ENCODE peak calls at places on chromosome 21, in seven cellular contexts. E, L, Y, B, K, N and R are unnamed samples.

GRCh38 chr21:35512321-35512720 is 463.2 kb upstream of the RUNX1 start:
- DNase-seq in E (no peak), L (peak), Y (no peak), B (no peak), K (no peak), N (peak), R (no peak)

GRCh38 chr21:36282568-36283230 is 37.3 kb upstream of the MORC3 start:
- DNase-seq in E (no peak), L (peak), Y (no peak), B (no peak), K (no peak), N (no peak), R (no peak)

GRCh38 chr21:46136739-46137349 is 18.5 kb downstream of the FTCD start:
- DNase-seq in E (no peak), L (no peak), Y (no peak), B (no peak), K (no peak), N (no peak), R (no peak)

GRCh38 chr21:21547368-21547953 is 549.3 kb downstream of the NCAM2 start:
- DNase-seq in E (no peak), L (peak), Y (no peak), B (no peak), K (no peak), N (no peak), R (no peak)

GRCh38 chr21:25457411-25457810 is 149.9 kb downstream of the MRPL39 start:
- DNase-seq in E (peak), L (peak), Y (peak), B (no peak), K (no peak), N (peak), R (no peak)

GRCh38 chr21:29078884-29079765 is 5.7 kb upstream of the CCT8 start:
- DNase-seq in E (no peak), L (no peak), Y (no peak), B (peak), K (no peak), N (no peak), R (no peak)

GRCh38 chr21:46183910-46184624 is at the start of gene SPATC1L:
- DNase-seq in E (peak), L (peak), Y (no peak), B (peak), K (no peak), N (no peak), R (peak)

GRCh38 chr21:22758478-22758877 is 1760.3 kb downstream of the NCAM2 start:
- DNase-seq in E (no peak), L (peak), Y (no peak), B (no peak), K (no peak), N (no peak), R (no peak)

GRCh38 chr21:42556960-42557359 is 43.3 kb downstream of the SLC37A1 start:
- DNase-seq in E (no peak), L (no peak), Y (no peak), B (no peak), K (no peak), N (no peak), R (no peak)

GRCh38 chr21:37561941-37562919 is 195.7 kb downstream of the DYRK1A start:
- DNase-seq in E (no peak), L (no peak), Y (no peak), B (no peak), K (no peak), N (no peak), R (no peak)

GRCh38 chr21:36149788-36150187 is 6.8 kb upstream of the DOP1B start:
- DNase-seq in E (no peak), L (no peak), Y (no peak), B (no peak), K (no peak), N (no peak), R (no peak)

GRCh38 chr21:43355925-43356289 is 71.0 kb downstream of the SIK1 start:
- DNase-seq in E (peak), L (no peak), Y (no peak), B (no peak), K (no peak), N (no peak), R (no peak)

GRCh38 chr21:18274370-18274769 is 29.7 kb downstream of the CHODL start:
- DNase-seq in E (no peak), L (no peak), Y (no peak), B (no peak), K (no peak), N (no peak), R (no peak)

GRCh38 chr21:28538987-28539622 is 453.6 kb downstream of the LTN1 start:
- DNase-seq in E (no peak), L (peak), Y (no peak), B (no peak), K (no peak), N (peak), R (no peak)

GRCh38 chr21:8992731-8993174 is 1528.6 kb upstream of the TPTE start:
- DNase-seq in E (no peak), L (no peak), Y (no peak), B (no peak), K (no peak), N (no peak), R (no peak)

GRCh38 chr21:34129039-34129891 is 55.9 kb downstream of the MRPS6 start:
- DNase-seq in E (no peak), L (peak), Y (peak), B (peak), K (no peak), N (peak), R (no peak)

GRCh38 chr21:41766883-41767605 is at the start of gene RIPK4:
- DNase-seq in E (peak), L (no peak), Y (no peak), B (no peak), K (no peak), N (no peak), R (no peak)

GRCh38 chr21:15134711-15135110 is 69.9 kb upstream of the NRIP1 start:
- DNase-seq in E (no peak), L (no peak), Y (no peak), B (no peak), K (no peak), N (no peak), R (no peak)

GRCh38 chr21:38913120-38913975 is 107.6 kb downstream of the ETS2 start:
- DNase-seq in E (no peak), L (peak), Y (no peak), B (no peak), K (no peak), N (no peak), R (no peak)

GRCh38 chr21:42524341-42525227 is 10.9 kb downstream of the SLC37A1 start:
- DNase-seq in E (peak), L (peak), Y (peak), B (peak), K (no peak), N (peak), R (peak)

GRCh38 chr21:36211660-36212512 is 55.3 kb downstream of the DOP1B start:
- DNase-seq in E (no peak), L (peak), Y (peak), B (no peak), K (no peak), N (peak), R (no peak)

GRCh38 chr21:43712268-43712942 is 6.5 kb upstream of the PDXK start:
- DNase-seq in E (no peak), L (no peak), Y (no peak), B (no peak), K (no peak), N (peak), R (no peak)

GRCh38 chr21:42258885-42259407 is 40.0 kb downstream of the ABCG1 start:
- DNase-seq in E (no peak), L (no peak), Y (no peak), B (no peak), K (no peak), N (no peak), R (no peak)

GRCh38 chr21:32771134-32771523 is 426 bp downstream of the PAXBP1 start:
- DNase-seq in E (peak), L (peak), Y (peak), B (no peak), K (no peak), N (no peak), R (no peak)